ENCODE peak calls at places on chromosomes 6 and 20, in six cellular contexts. U is OCI-LY7, K is K562, V is IMR-90, Y is fibroblast of lung, C is H9. X is an unnamed sample.

GRCh38 chr20:53387983-53388675 is 205.5 kb downstream of the ZNF217 start:
- DNase-seq in Y (no peak), V (no peak), K (no peak), C (no peak), U (no peak), X (no peak)

GRCh38 chr20:15022921-15023320 is 685.5 kb upstream of the FLRT3 start:
- DNase-seq in U (no peak), C (no peak), Y (no peak), K (no peak), V (no peak), X (no peak)

GRCh38 chr6:29559524-29560287 is at the start of gene UBD:
- DNase-seq in V (no peak), Y (no peak), C (no peak), K (no peak), U (no peak), X (no peak)

GRCh38 chr20:35165221-35166185 is 6.4 kb upstream of the PROCR start:
- DNase-seq in C (no peak), Y (no peak), V (no peak), U (no peak), K (no peak), X (no peak)

GRCh38 chr20:18004389-18005031 is 35.7 kb downstream of the MGME1 start:
- DNase-seq in Y (peak; percentile 85), U (no peak), K (no peak), C (no peak), V (peak; percentile 68), X (peak; percentile 11)

GRCh38 chr6:167225903-167226508 is 65.1 kb upstream of the UNC93A start:
- DNase-seq in U (no peak), Y (no peak), C (peak; percentile 75), V (no peak), K (no peak), X (no peak)

GRCh38 chr6:6368684-6369052 is 48.2 kb upstream of the F13A1 start:
- DNase-seq in U (no peak), V (no peak), K (no peak), C (no peak), Y (no peak), X (no peak)

GRCh38 chr20:17083738-17084137 is 143.1 kb upstream of the PCSK2 start:
- DNase-seq in K (peak; percentile 0), C (no peak), U (no peak), Y (no peak), V (peak; percentile 10), X (peak; percentile 49)

GRCh38 chr6:151118453-151119123 is 121.2 kb upstream of the AKAP12 start:
- DNase-seq in U (no peak), C (no peak), K (no peak), Y (no peak), V (no peak), X (no peak)

GRCh38 chr20:9575836-9576235 is 61.4 kb downstream of the LAMP5 start:
- DNase-seq in C (no peak), K (no peak), Y (no peak), V (no peak), U (no peak), X (no peak)

GRCh38 chr20:25360631-25361286 is 29.9 kb downstream of the ABHD12 start:
- DNase-seq in K (peak; percentile 8), U (no peak), C (no peak), Y (peak; percentile 33), V (peak; percentile 82), X (no peak)

GRCh38 chr6:6199678-6200077 is 120.8 kb downstream of the F13A1 start:
- DNase-seq in U (no peak), V (no peak), Y (no peak), C (no peak), K (no peak), X (no peak)

GRCh38 chr6:38413097-38413800 is 226.5 kb downstream of the BTBD9 start:
- DNase-seq in K (no peak), U (no peak), C (no peak), V (no peak), Y (peak; percentile 34), X (no peak)

GRCh38 chr20:46837083-46837482 is 57.6 kb upstream of the EYA2 start:
- DNase-seq in V (peak; percentile 13), K (no peak), C (no peak), Y (no peak), U (no peak), X (no peak)

GRCh38 chr20:33351696-33352095 is 49.6 kb downstream of the CDK5RAP1 start:
- DNase-seq in K (no peak), U (no peak), C (no peak), V (no peak), Y (no peak), X (no peak)

GRCh38 chr6:8481727-8482126 is 46.4 kb upstream of the SLC35B3 start:
- DNase-seq in U (no peak), K (peak; percentile 3), C (no peak), V (no peak), Y (peak; percentile 17), X (peak; percentile 54)

GRCh38 chr6:166988674-166989201 is 10.5 kb upstream of the CEP43 start:
- DNase-seq in V (no peak), Y (no peak), U (no peak), C (peak; percentile 45), K (no peak), X (no peak)

GRCh38 chr6:98844244-98845161 is 10.1 kb downstream of the POU3F2 start:
- DNase-seq in C (no peak), K (no peak), V (no peak), U (no peak), Y (no peak), X (no peak)

GRCh38 chr20:47675190-47676142 is 109.8 kb downstream of the SULF2 start:
- DNase-seq in V (no peak), U (no peak), Y (no peak), C (peak; percentile 61), K (no peak), X (no peak)

GRCh38 chr20:8542115-8542486 is 410.0 kb downstream of the PLCB1 start:
- DNase-seq in Y (no peak), V (no peak), C (no peak), K (no peak), U (no peak), X (no peak)

GRCh38 chr20:13397300-13397724 is 176.2 kb downstream of the ISM1 start:
- DNase-seq in C (no peak), U (no peak), V (peak; percentile 53), K (no peak), Y (no peak), X (peak; percentile 38)

GRCh38 chr6:149318581-149319286 is 1.2 kb downstream of the TAB2 start:
- DNase-seq in C (no peak), Y (no peak), K (peak; percentile 36), V (no peak), U (peak; percentile 67), X (peak; percentile 51)

GRCh38 chr6:63923139-63923739 is 287.6 kb downstream of the PHF3 start:
- DNase-seq in V (peak; percentile 51), K (peak; percentile 24), C (no peak), Y (peak; percentile 61), U (peak; percentile 56), X (peak; percentile 81)

GRCh38 chr20:5590899-5591298 is 159.3 kb upstream of the SHLD1 start:
- DNase-seq in U (no peak), K (no peak), Y (no peak), V (no peak), C (no peak), X (no peak)
- H3K4me1 ChIP-seq in U (peaks cover 99% of the 10 kb centered on the region), K (peaks cover 23% of the 10 kb centered on the region), Y (no peaks in the 10 kb centered on the region), V (peaks cover under 1% of the 10 kb centered on the region), C (no peaks in the 10 kb centered on the region), X (peaks cover 21% of the 10 kb centered on the region)

DNA sequence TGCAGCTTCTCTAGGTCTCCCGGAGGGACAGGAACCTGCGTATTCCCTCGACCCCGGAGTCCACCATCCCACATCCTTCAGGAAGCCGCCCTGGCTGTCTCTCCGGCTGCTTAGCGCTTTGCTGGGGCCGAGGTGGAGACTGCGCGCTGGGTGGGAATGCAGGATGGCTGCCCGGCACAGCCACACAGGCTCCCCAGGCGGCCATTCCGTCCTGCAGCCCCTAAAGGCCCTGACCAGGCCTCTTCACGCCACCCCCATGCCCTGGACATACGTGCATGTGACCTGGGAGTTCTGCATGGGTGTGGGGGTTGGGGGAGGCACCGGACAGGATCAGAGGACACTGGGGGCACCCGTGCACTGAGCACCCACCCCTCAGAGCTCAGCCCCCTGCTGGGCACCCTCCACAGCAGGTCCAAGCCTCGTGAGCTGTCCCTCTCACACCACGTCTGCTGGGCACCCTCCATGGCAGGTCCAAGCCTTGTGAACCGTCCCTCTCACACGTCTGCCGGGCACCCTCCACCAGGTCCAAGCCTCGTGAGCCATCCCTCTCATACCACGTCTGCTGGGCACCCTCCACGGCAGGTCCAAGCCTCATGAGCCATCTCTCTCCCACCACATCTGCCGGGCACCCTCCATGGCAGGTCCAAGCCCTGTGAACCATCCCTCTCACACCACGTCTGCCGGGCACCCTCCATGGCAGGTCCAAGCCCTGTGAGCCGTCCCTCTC is 40.4 kb upstream of the CHRNA4 start:
- DNase-seq in C (no peak), K (no peak), V (no peak), U (no peak), Y (no peak), X (no peak)
- H3K4me2 ChIP-seq in C (no peak overlapping the region), K (no peak overlapping the region), V (no peak overlapping the region), U (no peak overlapping the region), Y (no peak overlapping the region), X (no peak overlapping the region)

GRCh38 chr20:50193851-50194830 is 3.5 kb downstream of the CEBPB start:
- DNase-seq in Y (peak; percentile 41), U (no peak), V (peak; percentile 57), K (no peak), C (no peak), X (no peak)

GRCh38 chr20:50193169-50193850 is 2.7 kb downstream of the CEBPB start:
- DNase-seq in V (peak; percentile 73), Y (peak; percentile 51), U (no peak), C (peak; percentile 29), K (peak; percentile 39), X (no peak)

GRCh38 chr20:50191065-50191565 is 485 bp downstream of the CEBPB start:
- DNase-seq in C (no peak), K (peak; percentile 75), Y (no peak), U (peak; percentile 76), V (no peak), X (peak; percentile 85)

GRCh38 chr20:50191566-50192363 is 1.1 kb downstream of the CEBPB start:
- DNase-seq in V (peak; percentile 28), C (peak; percentile 64), Y (no peak), U (peak; percentile 84), K (peak; percentile 68), X (peak; percentile 86)

DNA sequence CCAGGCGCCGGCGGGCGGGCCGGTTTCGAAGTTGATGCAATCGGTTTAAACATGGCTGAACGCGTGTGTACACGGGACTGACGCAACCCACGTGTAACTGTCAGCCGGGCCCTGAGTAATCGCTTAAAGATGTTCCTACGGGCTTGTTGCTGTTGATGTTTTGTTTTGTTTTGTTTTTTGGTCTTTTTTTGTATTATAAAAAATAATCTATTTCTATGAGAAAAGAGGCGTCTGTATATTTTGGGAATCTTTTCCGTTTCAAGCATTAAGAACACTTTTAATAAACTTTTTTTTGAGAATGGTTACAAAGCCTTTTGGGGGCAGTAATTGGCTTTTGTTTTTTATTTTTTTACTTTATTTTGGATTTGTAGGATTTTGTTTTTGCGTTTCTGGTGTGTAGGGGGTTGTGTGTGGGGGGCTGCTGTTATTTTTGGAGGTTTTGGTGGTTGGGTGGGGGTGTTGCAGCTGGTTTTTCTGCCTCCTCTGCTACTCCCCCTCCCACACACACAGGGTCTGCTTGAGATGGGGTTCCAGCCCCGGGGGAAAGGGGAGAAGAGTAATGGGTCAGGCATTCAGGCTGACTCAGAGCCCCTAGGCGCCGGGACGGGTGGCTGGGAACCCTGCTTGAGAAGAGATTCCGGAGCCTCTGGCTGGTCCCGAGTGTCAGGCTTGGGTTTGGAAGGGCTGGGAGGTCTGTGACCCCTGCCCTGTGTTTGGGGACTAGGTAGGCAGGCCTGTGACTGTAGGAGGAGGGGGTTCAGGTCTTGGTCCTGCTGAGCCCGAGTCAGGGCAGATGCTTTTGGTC is 1.9 kb downstream of the CEBPB start:
- DNase-seq in K (peak; percentile 94), V (peak; percentile 89), Y (peak; percentile 93), C (peak; percentile 69), U (peak; percentile 94), X (peak; percentile 92)
- H3K4me1 ChIP-seq in K (peaks cover 46% of the 10 kb centered on the region), V (peaks cover 13% of the 10 kb centered on the region), Y (peaks cover 9% of the 10 kb centered on the region), C (peaks cover 3% of the 10 kb centered on the region), U (peaks cover 16% of the 10 kb centered on the region), X (peaks cover 14% of the 10 kb centered on the region)

GRCh38 chr6:79240509-79240908 is 6.0 kb upstream of the HMGN3 start:
- DNase-seq in K (no peak), Y (no peak), U (no peak), C (no peak), V (no peak), X (no peak)
- H3K4me2 ChIP-seq in K (no peak overlapping the region), Y (no peak overlapping the region), U (no peak overlapping the region), C (no peak overlapping the region), V (no peak overlapping the region), X (no peak overlapping the region)